ENCODE peak calls at places on chromosomes 1 and 21, in six cellular contexts. One of them, this sample, is unnamed.

GRCh38 chr1:21568006-21568746 is 59.0 kb downstream of the ALPL start:
- DNase-seq in T-helper 22 cell: no peak
- DNase-seq in Kasumi-1: no peak
- DNase-seq in iPS DF 19.7: no peak
- DNase-seq in heart left ventricle: no peak
- DNase-seq in GM12892: no peak
- DNase-seq in this sample: no peak

GRCh38 chr1:229296541-229296941 is 25.6 kb downstream of the RAB4A start:
- DNase-seq in T-helper 22 cell: no peak
- DNase-seq in Kasumi-1: no peak
- DNase-seq in iPS DF 19.7: no peak
- DNase-seq in heart left ventricle: no peak
- DNase-seq in GM12892: no peak
- DNase-seq in this sample: no peak

GRCh38 chr1:245735831-245736530 is 581.2 kb downstream of the KIF26B start:
- DNase-seq in T-helper 22 cell: no peak
- DNase-seq in Kasumi-1: no peak
- DNase-seq in iPS DF 19.7: no peak
- DNase-seq in heart left ventricle: no peak
- DNase-seq in GM12892: no peak
- DNase-seq in this sample: no peak

GRCh38 chr1:200257235-200257634 is 152.6 kb downstream of the ZNF281 start:
- DNase-seq in T-helper 22 cell: no peak
- DNase-seq in Kasumi-1: no peak
- DNase-seq in iPS DF 19.7: no peak
- DNase-seq in heart left ventricle: no peak
- DNase-seq in GM12892: no peak
- DNase-seq in this sample: no peak

GRCh38 chr1:158248122-158248521 is 6.1 kb upstream of the CD1A start:
- DNase-seq in T-helper 22 cell: no peak
- DNase-seq in Kasumi-1: peak
- DNase-seq in iPS DF 19.7: no peak
- DNase-seq in heart left ventricle: no peak
- DNase-seq in GM12892: no peak
- DNase-seq in this sample: no peak

GRCh38 chr1:26078286-26079177 is 11.1 kb upstream of the TRIM63 start:
- DNase-seq in T-helper 22 cell: no peak
- DNase-seq in Kasumi-1: no peak
- DNase-seq in iPS DF 19.7: no peak
- DNase-seq in heart left ventricle: no peak
- DNase-seq in GM12892: no peak
- DNase-seq in this sample: no peak

GRCh38 chr1:234586892-234587445 is 23.0 kb downstream of the IRF2BP2 start:
- DNase-seq in T-helper 22 cell: no peak
- DNase-seq in Kasumi-1: no peak
- DNase-seq in iPS DF 19.7: no peak
- DNase-seq in heart left ventricle: no peak
- DNase-seq in GM12892: no peak
- DNase-seq in this sample: no peak

GRCh38 chr1:159942700-159943640 is 2.4 kb downstream of the IGSF9 start:
- DNase-seq in T-helper 22 cell: no peak
- DNase-seq in Kasumi-1: no peak
- DNase-seq in iPS DF 19.7: no peak
- DNase-seq in heart left ventricle: no peak
- DNase-seq in GM12892: no peak
- DNase-seq in this sample: no peak

GRCh38 chr1:77797991-77798390 is 18.5 kb downstream of the MIGA1 start:
- DNase-seq in T-helper 22 cell: no peak
- DNase-seq in Kasumi-1: no peak
- DNase-seq in iPS DF 19.7: no peak
- DNase-seq in heart left ventricle: no peak
- DNase-seq in GM12892: no peak
- DNase-seq in this sample: no peak

GRCh38 chr1:99590578-99591209 is 55.2 kb upstream of the PALMD start:
- DNase-seq in T-helper 22 cell: no peak
- DNase-seq in Kasumi-1: no peak
- DNase-seq in iPS DF 19.7: no peak
- DNase-seq in heart left ventricle: no peak
- DNase-seq in GM12892: no peak
- DNase-seq in this sample: no peak

GRCh38 chr1:83887483-83887882 is 111.4 kb downstream of the TTLL7 start:
- DNase-seq in T-helper 22 cell: no peak
- DNase-seq in Kasumi-1: no peak
- DNase-seq in iPS DF 19.7: no peak
- DNase-seq in heart left ventricle: no peak
- DNase-seq in GM12892: no peak
- DNase-seq in this sample: no peak

GRCh38 chr1:94305704-94306103 is 68.3 kb upstream of the ARHGAP29 start:
- DNase-seq in T-helper 22 cell: no peak
- DNase-seq in Kasumi-1: no peak
- DNase-seq in iPS DF 19.7: no peak
- DNase-seq in heart left ventricle: no peak
- DNase-seq in GM12892: no peak
- DNase-seq in this sample: no peak

GRCh38 chr1:69305621-69306020 is 262.1 kb upstream of the LRRC7 start:
- DNase-seq in T-helper 22 cell: no peak
- DNase-seq in Kasumi-1: no peak
- DNase-seq in iPS DF 19.7: no peak
- DNase-seq in heart left ventricle: no peak
- DNase-seq in GM12892: no peak
- DNase-seq in this sample: peak

GRCh38 chr21:42513985-42514882 is 582 bp downstream of the SLC37A1 start:
- DNase-seq in T-helper 22 cell: peak
- DNase-seq in Kasumi-1: peak
- DNase-seq in iPS DF 19.7: no peak
- DNase-seq in heart left ventricle: peak
- DNase-seq in GM12892: peak
- DNase-seq in this sample: peak

GRCh38 chr21:32702702-32703101 is 25.1 kb downstream of the SYNJ1 start:
- DNase-seq in T-helper 22 cell: no peak
- DNase-seq in Kasumi-1: no peak
- DNase-seq in iPS DF 19.7: no peak
- DNase-seq in heart left ventricle: no peak
- DNase-seq in GM12892: no peak
- DNase-seq in this sample: no peak

GRCh38 chr21:45096216-45096615 is 21.8 kb downstream of the ADARB1 start:
- DNase-seq in T-helper 22 cell: no peak
- DNase-seq in Kasumi-1: no peak
- DNase-seq in iPS DF 19.7: no peak
- DNase-seq in heart left ventricle: no peak
- DNase-seq in GM12892: no peak
- DNase-seq in this sample: no peak

GRCh38 chr1:200415693-200416593 is 6.1 kb upstream of the ZNF281 start:
- DNase-seq in T-helper 22 cell: no peak
- DNase-seq in Kasumi-1: no peak
- DNase-seq in iPS DF 19.7: no peak
- DNase-seq in heart left ventricle: no peak
- DNase-seq in GM12892: no peak
- DNase-seq in this sample: no peak

GRCh38 chr21:18498428-18498827 is 94.8 kb upstream of the TMPRSS15 start:
- DNase-seq in T-helper 22 cell: no peak
- DNase-seq in Kasumi-1: no peak
- DNase-seq in iPS DF 19.7: no peak
- DNase-seq in heart left ventricle: no peak
- DNase-seq in GM12892: no peak
- DNase-seq in this sample: no peak

GRCh38 chr1:15046487-15047165 is 106.9 kb upstream of the TMEM51 start:
- DNase-seq in T-helper 22 cell: no peak
- DNase-seq in Kasumi-1: peak
- DNase-seq in iPS DF 19.7: no peak
- DNase-seq in heart left ventricle: peak
- DNase-seq in GM12892: peak
- DNase-seq in this sample: peak

GRCh38 chr1:54566438-54567141 is 18.6 kb downstream of the ACOT11 start:
- DNase-seq in T-helper 22 cell: no peak
- DNase-seq in Kasumi-1: no peak
- DNase-seq in iPS DF 19.7: no peak
- DNase-seq in heart left ventricle: peak
- DNase-seq in GM12892: no peak
- DNase-seq in this sample: no peak

GRCh38 chr1:147168626-147169058 is 3.6 kb downstream of the PRKAB2 start:
- DNase-seq in T-helper 22 cell: no peak
- DNase-seq in Kasumi-1: no peak
- DNase-seq in iPS DF 19.7: no peak
- DNase-seq in heart left ventricle: no peak
- DNase-seq in GM12892: no peak
- DNase-seq in this sample: no peak

GRCh38 chr1:205714190-205714905 is 34.0 kb upstream of the SLC45A3 start:
- DNase-seq in T-helper 22 cell: no peak
- DNase-seq in Kasumi-1: peak
- DNase-seq in iPS DF 19.7: no peak
- DNase-seq in heart left ventricle: no peak
- DNase-seq in GM12892: no peak
- DNase-seq in this sample: no peak

GRCh38 chr1:150807257-150807637 is 813 bp downstream of the CTSK start:
- DNase-seq in T-helper 22 cell: no peak
- DNase-seq in Kasumi-1: no peak
- DNase-seq in iPS DF 19.7: no peak
- DNase-seq in heart left ventricle: no peak
- DNase-seq in GM12892: no peak
- DNase-seq in this sample: no peak

GRCh38 chr1:233393084-233393840 is 65.7 kb downstream of the MAP3K21 start:
- DNase-seq in T-helper 22 cell: no peak
- DNase-seq in Kasumi-1: no peak
- DNase-seq in iPS DF 19.7: no peak
- DNase-seq in heart left ventricle: no peak
- DNase-seq in GM12892: no peak
- DNase-seq in this sample: no peak

GRCh38 chr1:65068202-65069011 is 79.6 kb upstream of the AK4 start:
- DNase-seq in T-helper 22 cell: no peak
- DNase-seq in Kasumi-1: peak
- DNase-seq in iPS DF 19.7: no peak
- DNase-seq in heart left ventricle: no peak
- DNase-seq in GM12892: no peak
- DNase-seq in this sample: no peak

GRCh38 chr21:31366825-31367224 is 22.8 kb upstream of the TIAM1 start:
- DNase-seq in T-helper 22 cell: no peak
- DNase-seq in Kasumi-1: no peak
- DNase-seq in iPS DF 19.7: no peak
- DNase-seq in heart left ventricle: no peak
- DNase-seq in GM12892: no peak
- DNase-seq in this sample: no peak

GRCh38 chr1:212853658-212854057 is 4.4 kb upstream of the FLVCR1 start:
- DNase-seq in T-helper 22 cell: no peak
- DNase-seq in Kasumi-1: no peak
- DNase-seq in iPS DF 19.7: no peak
- DNase-seq in heart left ventricle: no peak
- DNase-seq in GM12892: no peak
- DNase-seq in this sample: no peak

GRCh38 chr1:222457513-222457912 is 90.4 kb downstream of the HHIPL2 start:
- DNase-seq in T-helper 22 cell: no peak
- DNase-seq in Kasumi-1: no peak
- DNase-seq in iPS DF 19.7: no peak
- DNase-seq in heart left ventricle: no peak
- DNase-seq in GM12892: no peak
- DNase-seq in this sample: no peak

GRCh38 chr1:7341145-7341900 is 429.8 kb upstream of the VAMP3 start:
- DNase-seq in T-helper 22 cell: no peak
- DNase-seq in Kasumi-1: no peak
- DNase-seq in iPS DF 19.7: no peak
- DNase-seq in heart left ventricle: no peak
- DNase-seq in GM12892: no peak
- DNase-seq in this sample: no peak

GRCh38 chr1:40673452-40673851 is 8.0 kb upstream of the RIMS3 start:
- DNase-seq in T-helper 22 cell: no peak
- DNase-seq in Kasumi-1: no peak
- DNase-seq in iPS DF 19.7: no peak
- DNase-seq in heart left ventricle: no peak
- DNase-seq in GM12892: no peak
- DNase-seq in this sample: no peak

GRCh38 chr1:154819628-154820590 is 50.2 kb downstream of the KCNN3 start:
- DNase-seq in T-helper 22 cell: no peak
- DNase-seq in Kasumi-1: peak
- DNase-seq in iPS DF 19.7: peak
- DNase-seq in heart left ventricle: no peak
- DNase-seq in GM12892: no peak
- DNase-seq in this sample: peak

GRCh38 chr1:54887665-54888071 is 673 bp upstream of the DHCR24 start:
- DNase-seq in T-helper 22 cell: no peak
- DNase-seq in Kasumi-1: peak
- DNase-seq in iPS DF 19.7: no peak
- DNase-seq in heart left ventricle: no peak
- DNase-seq in GM12892: no peak
- DNase-seq in this sample: no peak

This sample was measured in NT2/D1.